ENCODE peak calls at places on chromosomes 13 and 19, in seven cellular contexts. One of them, this sample, is unnamed.

GRCh38 chr19:28519950-28520861 is 692.7 kb downstream of the UQCRFS1 start:
- DNase-seq in cardiac fibroblast: no peak
- DNase-seq in cardiac muscle cell: no peak
- DNase-seq in tibial nerve: no peak
- DNase-seq in GM20000: no peak
- DNase-seq in mucosa of descending colon: no peak
- DNase-seq in nephron progenitor cell: peak; percentile 43
- DNase-seq in this sample: no peak

GRCh38 chr13:87884874-87885273 is 213.7 kb downstream of the SLITRK5 start:
- DNase-seq in cardiac fibroblast: no peak
- DNase-seq in nephron progenitor cell: no peak
- DNase-seq in GM20000: no peak
- DNase-seq in cardiac muscle cell: peak; percentile 22
- DNase-seq in tibial nerve: no peak
- DNase-seq in mucosa of descending colon: no peak
- DNase-seq in this sample: no peak

GRCh38 chr13:59890064-59890463 is 273.7 kb downstream of the DIAPH3 start:
- DNase-seq in tibial nerve: no peak
- DNase-seq in mucosa of descending colon: no peak
- DNase-seq in cardiac fibroblast: no peak
- DNase-seq in nephron progenitor cell: no peak
- DNase-seq in cardiac muscle cell: no peak
- DNase-seq in GM20000: no peak
- DNase-seq in this sample: no peak

GRCh38 chr13:52809310-52809769 is 39.1 kb downstream of the PCDH8 start:
- DNase-seq in cardiac muscle cell: peak; percentile 76
- DNase-seq in nephron progenitor cell: peak; percentile 81
- DNase-seq in cardiac fibroblast: peak; percentile 55
- DNase-seq in GM20000: peak; percentile 85
- DNase-seq in tibial nerve: no peak
- DNase-seq in mucosa of descending colon: peak; percentile 57
- DNase-seq in this sample: peak; percentile 83

GRCh38 chr13:43805071-43805468 is 18.3 kb upstream of the ENOX1 start:
- DNase-seq in mucosa of descending colon: no peak
- DNase-seq in GM20000: no peak
- DNase-seq in cardiac muscle cell: no peak
- DNase-seq in cardiac fibroblast: peak; percentile 99
- DNase-seq in tibial nerve: no peak
- DNase-seq in nephron progenitor cell: no peak
- DNase-seq in this sample: no peak

GRCh38 chr19:5336195-5336965 is 4.2 kb downstream of the PTPRS start:
- DNase-seq in cardiac fibroblast: no peak
- DNase-seq in mucosa of descending colon: no peak
- DNase-seq in tibial nerve: no peak
- DNase-seq in cardiac muscle cell: no peak
- DNase-seq in nephron progenitor cell: no peak
- DNase-seq in GM20000: no peak
- DNase-seq in this sample: peak; percentile 58

GRCh38 chr13:90154311-90154960 is 1193.1 kb upstream of the MIR17HG start:
- DNase-seq in nephron progenitor cell: no peak
- DNase-seq in cardiac muscle cell: no peak
- DNase-seq in GM20000: no peak
- DNase-seq in tibial nerve: no peak
- DNase-seq in cardiac fibroblast: no peak
- DNase-seq in mucosa of descending colon: no peak
- DNase-seq in this sample: no peak

GRCh38 chr13:32087955-32088747 is 56.6 kb downstream of the FRY start:
- DNase-seq in cardiac muscle cell: no peak
- DNase-seq in GM20000: no peak
- DNase-seq in tibial nerve: no peak
- DNase-seq in mucosa of descending colon: no peak
- DNase-seq in cardiac fibroblast: peak; percentile 13
- DNase-seq in nephron progenitor cell: no peak
- DNase-seq in this sample: no peak

GRCh38 chr19:34503546-34504272 is 22.2 kb downstream of the WTIP start:
- DNase-seq in cardiac muscle cell: no peak
- DNase-seq in mucosa of descending colon: no peak
- DNase-seq in tibial nerve: no peak
- DNase-seq in GM20000: peak; percentile 6
- DNase-seq in cardiac fibroblast: no peak
- DNase-seq in nephron progenitor cell: no peak
- DNase-seq in this sample: no peak

GRCh38 chr13:110960219-110960618 is 45.4 kb upstream of the ANKRD10 start:
- DNase-seq in cardiac fibroblast: no peak
- DNase-seq in mucosa of descending colon: no peak
- DNase-seq in tibial nerve: no peak
- DNase-seq in cardiac muscle cell: no peak
- DNase-seq in GM20000: no peak
- DNase-seq in nephron progenitor cell: no peak
- DNase-seq in this sample: no peak

GRCh38 chr19:19239675-19240074 is 27.9 kb downstream of the NCAN start:
- DNase-seq in GM20000: no peak
- DNase-seq in cardiac fibroblast: no peak
- DNase-seq in nephron progenitor cell: no peak
- DNase-seq in tibial nerve: no peak
- DNase-seq in cardiac muscle cell: no peak
- DNase-seq in mucosa of descending colon: no peak
- DNase-seq in this sample: no peak

GRCh38 chr13:91520952-91521351 is 122.5 kb downstream of the GPC5 start:
- DNase-seq in GM20000: no peak
- DNase-seq in cardiac muscle cell: no peak
- DNase-seq in nephron progenitor cell: no peak
- DNase-seq in tibial nerve: no peak
- DNase-seq in cardiac fibroblast: no peak
- DNase-seq in mucosa of descending colon: no peak
- DNase-seq in this sample: no peak

GRCh38 chr13:59494560-59494970 is 669.2 kb downstream of the DIAPH3 start:
- DNase-seq in cardiac muscle cell: no peak
- DNase-seq in tibial nerve: no peak
- DNase-seq in GM20000: no peak
- DNase-seq in cardiac fibroblast: peak; percentile 87
- DNase-seq in mucosa of descending colon: no peak
- DNase-seq in nephron progenitor cell: no peak
- DNase-seq in this sample: no peak

GRCh38 chr19:32345261-32346207 is at the start of gene ZNF507:
- DNase-seq in mucosa of descending colon: peak; percentile 90
- DNase-seq in nephron progenitor cell: peak; percentile 89
- DNase-seq in cardiac fibroblast: peak; percentile 77
- DNase-seq in GM20000: peak; percentile 95
- DNase-seq in tibial nerve: peak; percentile 70
- DNase-seq in cardiac muscle cell: peak; percentile 88
- DNase-seq in this sample: peak; percentile 95
- TF ChIP-seq CTCF in mucosa of descending colon: no peak
- TF ChIP-seq CTCF in nephron progenitor cell: no peak
- TF ChIP-seq CTCF in cardiac fibroblast: no peak
- TF ChIP-seq CTCF in GM20000: no peak
- TF ChIP-seq CTCF in tibial nerve: peak; percentile 32
- TF ChIP-seq CTCF in cardiac muscle cell: no peak
- TF ChIP-seq CTCF in this sample: peak; percentile 19

GRCh38 chr19:8022275-8022674 is 16.8 kb upstream of the ELAVL1 start:
- DNase-seq in mucosa of descending colon: no peak
- DNase-seq in GM20000: no peak
- DNase-seq in cardiac fibroblast: no peak
- DNase-seq in cardiac muscle cell: no peak
- DNase-seq in tibial nerve: no peak
- DNase-seq in nephron progenitor cell: no peak
- DNase-seq in this sample: no peak

GRCh38 chr19:8020681-8021080 is 15.2 kb upstream of the ELAVL1 start:
- DNase-seq in cardiac muscle cell: no peak
- DNase-seq in GM20000: no peak
- DNase-seq in tibial nerve: no peak
- DNase-seq in cardiac fibroblast: no peak
- DNase-seq in mucosa of descending colon: no peak
- DNase-seq in nephron progenitor cell: no peak
- DNase-seq in this sample: no peak

GRCh38 chr19:8021374-8021773 is 15.9 kb upstream of the ELAVL1 start:
- DNase-seq in cardiac muscle cell: no peak
- DNase-seq in mucosa of descending colon: no peak
- DNase-seq in nephron progenitor cell: no peak
- DNase-seq in GM20000: no peak
- DNase-seq in tibial nerve: no peak
- DNase-seq in cardiac fibroblast: no peak
- DNase-seq in this sample: no peak

GRCh38 chr19:8023371-8023770 is 17.9 kb upstream of the ELAVL1 start:
- DNase-seq in mucosa of descending colon: no peak
- DNase-seq in cardiac fibroblast: no peak
- DNase-seq in nephron progenitor cell: no peak
- DNase-seq in cardiac muscle cell: no peak
- DNase-seq in GM20000: no peak
- DNase-seq in tibial nerve: no peak
- DNase-seq in this sample: no peak

GRCh38 chr19:8017808-8018207 is 12.4 kb upstream of the ELAVL1 start:
- DNase-seq in GM20000: peak; percentile 74
- DNase-seq in cardiac fibroblast: no peak
- DNase-seq in cardiac muscle cell: no peak
- DNase-seq in tibial nerve: no peak
- DNase-seq in mucosa of descending colon: peak; percentile 67
- DNase-seq in nephron progenitor cell: no peak
- DNase-seq in this sample: peak; percentile 77
- TF ChIP-seq CTCF in GM20000: peak; percentile 62
- TF ChIP-seq CTCF in cardiac fibroblast: no peak
- TF ChIP-seq CTCF in cardiac muscle cell: peak; percentile 17
- TF ChIP-seq CTCF in tibial nerve: no peak
- TF ChIP-seq CTCF in mucosa of descending colon: no peak
- TF ChIP-seq CTCF in nephron progenitor cell: no peak
- TF ChIP-seq CTCF in this sample: peak; percentile 70

GRCh38 chr19:50500060-50500752 is 10.8 kb downstream of the JOSD2 start:
- DNase-seq in GM20000: peak; percentile 71
- DNase-seq in mucosa of descending colon: no peak
- DNase-seq in cardiac fibroblast: no peak
- DNase-seq in tibial nerve: no peak
- DNase-seq in cardiac muscle cell: peak; percentile 96
- DNase-seq in nephron progenitor cell: peak; percentile 47
- DNase-seq in this sample: peak; percentile 77
- TF ChIP-seq CTCF in GM20000: no peak
- TF ChIP-seq CTCF in mucosa of descending colon: no peak
- TF ChIP-seq CTCF in cardiac fibroblast: no peak
- TF ChIP-seq CTCF in tibial nerve: no peak
- TF ChIP-seq CTCF in cardiac muscle cell: peak; percentile 19
- TF ChIP-seq CTCF in nephron progenitor cell: no peak
- TF ChIP-seq CTCF in this sample: peak; percentile 28

DNA sequence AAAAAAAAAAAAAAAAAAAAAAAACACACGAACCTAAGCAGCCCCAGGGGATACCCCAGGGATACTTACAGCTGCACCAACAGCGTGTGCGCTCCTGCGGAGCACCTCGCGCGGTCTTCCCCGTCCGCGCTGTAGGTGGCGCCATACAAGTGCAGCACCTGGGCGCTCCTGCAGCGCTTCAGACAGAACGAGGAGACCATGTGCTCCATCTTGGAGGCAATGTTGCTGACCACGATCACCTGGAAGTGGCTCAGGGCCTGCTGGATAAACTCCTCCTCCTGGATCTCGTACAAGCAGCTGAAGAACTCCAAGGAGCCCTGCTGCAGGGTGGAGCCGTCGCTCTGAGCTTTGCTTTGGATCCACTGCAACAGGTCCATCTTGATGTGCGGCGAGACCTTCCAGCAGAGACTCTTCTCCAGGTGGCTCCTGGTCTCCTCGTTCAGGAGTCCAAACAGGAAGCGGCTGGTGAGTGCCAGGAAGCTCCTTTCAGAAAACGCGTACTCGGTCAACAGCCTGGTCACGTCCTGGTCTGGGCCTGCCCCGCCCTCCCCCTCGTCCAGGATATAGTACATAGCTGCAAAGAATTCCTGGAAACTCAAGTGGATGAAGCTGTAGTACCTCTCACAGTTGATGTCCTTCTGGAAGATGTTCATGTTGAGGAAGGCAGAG is 14.5 kb downstream of the NLRP12 start:
- DNase-seq in mucosa of descending colon: no peak
- DNase-seq in nephron progenitor cell: peak; percentile 41
- DNase-seq in cardiac fibroblast: no peak
- DNase-seq in GM20000: no peak
- DNase-seq in tibial nerve: no peak
- DNase-seq in cardiac muscle cell: no peak
- DNase-seq in this sample: no peak
- TF ChIP-seq CTCF in mucosa of descending colon: no peak
- TF ChIP-seq CTCF in nephron progenitor cell: peak; percentile 40
- TF ChIP-seq CTCF in cardiac fibroblast: peak; percentile 30
- TF ChIP-seq CTCF in GM20000: no peak
- TF ChIP-seq CTCF in tibial nerve: no peak
- TF ChIP-seq CTCF in cardiac muscle cell: peak; percentile 22
- TF ChIP-seq CTCF in this sample: no peak

GRCh38 chr13:99359493-99359892 is 52.3 kb upstream of the GPR183 start:
- DNase-seq in nephron progenitor cell: no peak
- DNase-seq in cardiac muscle cell: no peak
- DNase-seq in tibial nerve: no peak
- DNase-seq in cardiac fibroblast: no peak
- DNase-seq in GM20000: no peak
- DNase-seq in mucosa of descending colon: no peak
- DNase-seq in this sample: no peak
- TF ChIP-seq CTCF in nephron progenitor cell: no peak
- TF ChIP-seq CTCF in cardiac muscle cell: no peak
- TF ChIP-seq CTCF in tibial nerve: no peak
- TF ChIP-seq CTCF in cardiac fibroblast: no peak
- TF ChIP-seq CTCF in GM20000: no peak
- TF ChIP-seq CTCF in mucosa of descending colon: no peak
- TF ChIP-seq CTCF in this sample: peak; percentile 7

DNA sequence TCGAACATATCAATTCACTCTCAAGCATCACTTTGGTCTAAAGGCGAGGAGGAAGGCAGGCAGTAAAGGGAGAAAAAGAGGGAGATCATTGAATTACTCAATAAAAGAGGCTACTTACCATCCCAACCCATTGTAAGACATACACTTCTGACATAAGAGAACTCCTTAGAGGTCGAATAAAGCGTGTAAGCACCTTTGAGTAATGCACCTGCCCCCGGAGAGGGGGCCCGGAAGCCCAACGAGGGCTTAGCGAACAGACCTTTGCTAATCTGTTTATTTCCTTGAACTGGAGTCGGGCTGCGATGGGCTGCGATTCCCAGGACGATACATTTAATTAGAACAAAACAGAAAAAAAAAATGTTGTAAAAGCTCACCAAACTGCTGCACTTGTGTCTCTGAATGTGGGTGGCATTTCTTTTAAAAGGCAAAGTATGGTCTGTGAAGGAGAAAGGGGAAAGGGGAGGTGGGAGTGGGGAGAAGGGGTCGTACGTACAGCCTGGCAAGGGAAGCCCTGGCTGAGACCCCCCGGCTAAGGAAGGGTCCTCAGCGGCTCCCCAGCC is 3.0 kb downstream of the ZC3H4 start:
- DNase-seq in nephron progenitor cell: no peak
- DNase-seq in GM20000: no peak
- DNase-seq in mucosa of descending colon: peak; percentile 64
- DNase-seq in cardiac fibroblast: no peak
- DNase-seq in cardiac muscle cell: no peak
- DNase-seq in tibial nerve: no peak
- DNase-seq in this sample: no peak
- TF ChIP-seq CTCF in nephron progenitor cell: no peak
- TF ChIP-seq CTCF in GM20000: no peak
- TF ChIP-seq CTCF in mucosa of descending colon: no peak
- TF ChIP-seq CTCF in cardiac fibroblast: no peak
- TF ChIP-seq CTCF in cardiac muscle cell: no peak
- TF ChIP-seq CTCF in tibial nerve: no peak
- TF ChIP-seq CTCF in this sample: no peak

This sample was measured in GM13977.